ENCODE peak calls at places on chromosomes 13 and 19, in eight cellular contexts. F, H, R, I, G, K, S and T are unnamed samples.
A peak's percentile ranks its signal among the peaks of the same experiment; 100 is the strongest.

GRCh38 chr13:36746051-36746450 is 72.2 kb downstream of the SERTM1 start:
- DNase-seq in F (no peak), H (no peak), R (no peak), I (no peak), G (no peak), K (no peak), S (no peak), T (no peak)

GRCh38 chr19:34393629-34394028 is 10.6 kb upstream of the PDCD2L start:
- DNase-seq in F (no peak), H (no peak), R (no peak), I (no peak), G (no peak), K (no peak), S (no peak), T (no peak)

GRCh38 chr13:49308104-49308875 is 60.6 kb downstream of the CDADC1 start:
- DNase-seq in F (no peak), H (no peak), R (no peak), I (peak; percentile 56), G (no peak), K (peak; percentile 71), S (no peak), T (no peak)

GRCh38 chr19:5397804-5398692 is 57.2 kb upstream of the ZNRF4 start:
- DNase-seq in F (no peak), H (peak; percentile 45), R (no peak), I (peak; percentile 20), G (no peak), K (no peak), S (no peak), T (peak; percentile 40)

GRCh38 chr19:18419699-18420460 is 682 bp downstream of the SSBP4 start:
- DNase-seq in F (no peak), H (peak; percentile 56), R (peak; percentile 22), I (no peak), G (no peak), K (no peak), S (no peak), T (no peak)

GRCh38 chr13:110495881-110496280 is 65.6 kb downstream of the RAB20 start:
- DNase-seq in F (no peak), H (no peak), R (no peak), I (no peak), G (no peak), K (no peak), S (no peak), T (no peak)

GRCh38 chr13:27958928-27959539 is 10.1 kb downstream of the CDX2 start:
- DNase-seq in F (no peak), H (no peak), R (no peak), I (no peak), G (no peak), K (no peak), S (no peak), T (no peak)

GRCh38 chr19:46392252-46392801 is 21.0 kb downstream of the CCDC8 start:
- DNase-seq in F (no peak), H (no peak), R (no peak), I (peak; percentile 46), G (no peak), K (peak; percentile 78), S (no peak), T (no peak)

GRCh38 chr19:45076029-45076850 is at the start of gene ZNF296:
- DNase-seq in F (peak; percentile 52), H (peak; percentile 82), R (peak; percentile 53), I (peak; percentile 22), G (peak; percentile 52), K (peak; percentile 25), S (peak; percentile 84), T (peak; percentile 68)

GRCh38 chr13:113651511-113652403 is 6.2 kb downstream of the ATP4B start:
- DNase-seq in F (no peak), H (peak; percentile 9), R (no peak), I (no peak), G (no peak), K (no peak), S (no peak), T (no peak)

GRCh38 chr13:113117956-113118327 is 4.7 kb upstream of the F10 start:
- DNase-seq in F (no peak), H (no peak), R (no peak), I (no peak), G (no peak), K (no peak), S (no peak), T (no peak)

GRCh38 chr19:41253660-41254059 is 10.5 kb upstream of the HNRNPUL1 start:
- DNase-seq in F (no peak), H (no peak), R (no peak), I (no peak), G (no peak), K (no peak), S (no peak), T (no peak)

GRCh38 chr13:94233401-94233800 is 246.1 kb downstream of the DCT start:
- DNase-seq in F (no peak), H (peak; percentile 15), R (no peak), I (peak; percentile 97), G (no peak), K (peak; percentile 98), S (peak; percentile 96), T (no peak)

GRCh38 chr19:48961051-48961649 is 4.0 kb upstream of the FTL start:
- DNase-seq in F (no peak), H (no peak), R (no peak), I (no peak), G (no peak), K (no peak), S (no peak), T (no peak)

GRCh38 chr13:110758195-110758594 is 44.7 kb downstream of the ING1 start:
- DNase-seq in F (no peak), H (no peak), R (no peak), I (peak; percentile 54), G (no peak), K (peak; percentile 58), S (peak; percentile 56), T (no peak)

GRCh38 chr19:55075366-55075998 is at the start of gene EPS8L1:
- DNase-seq in F (no peak), H (no peak), R (no peak), I (no peak), G (no peak), K (no peak), S (peak; percentile 62), T (no peak)

GRCh38 chr13:44989941-44990340 is 603 bp downstream of the GPALPP1 start:
- DNase-seq in F (no peak), H (no peak), R (no peak), I (peak; percentile 11), G (no peak), K (no peak), S (no peak), T (no peak)

GRCh38 chr13:27425151-27425917 is 915 bp downstream of the GTF3A start:
- DNase-seq in F (no peak), H (no peak), R (no peak), I (no peak), G (no peak), K (peak; percentile 19), S (peak; percentile 25), T (no peak)

GRCh38 chr13:57631607-57632275 is at the start of gene PCDH17:
- DNase-seq in F (peak; percentile 81), H (peak; percentile 75), R (peak; percentile 70), I (peak; percentile 37), G (no peak), K (peak; percentile 44), S (no peak), T (peak; percentile 34)

GRCh38 chr13:42880241-42880640 is 98.9 kb downstream of the FAM216B start:
- DNase-seq in F (no peak), H (no peak), R (no peak), I (no peak), G (no peak), K (peak; percentile 17), S (no peak), T (no peak)

GRCh38 chr13:57629391-57629804 is 2.1 kb upstream of the PCDH17 start:
- DNase-seq in F (peak; percentile 86), H (peak; percentile 30), R (no peak), I (no peak), G (no peak), K (no peak), S (no peak), T (no peak)

GRCh38 chr19:18501832-18502231 is 20.0 kb downstream of the ELL start:
- DNase-seq in F (no peak), H (no peak), R (no peak), I (no peak), G (no peak), K (no peak), S (no peak), T (no peak)

GRCh38 chr19:31500921-31501320 is 151.7 kb upstream of the TSHZ3 start:
- DNase-seq in F (no peak), H (no peak), R (no peak), I (no peak), G (no peak), K (no peak), S (no peak), T (no peak)

GRCh38 chr13:61954092-61954491 is 538.4 kb upstream of the PCDH20 start:
- DNase-seq in F (peak; percentile 48), H (no peak), R (peak; percentile 3), I (peak; percentile 6), G (no peak), K (peak; percentile 13), S (peak; percentile 52), T (peak; percentile 72)

GRCh38 chr13:38053896-38054295 is 184.3 kb upstream of the TRPC4 start:
- DNase-seq in F (no peak), H (no peak), R (no peak), I (no peak), G (no peak), K (no peak), S (no peak), T (no peak)

GRCh38 chr13:85659493-85659892 is 139.7 kb downstream of the SLITRK6 start:
- DNase-seq in F (no peak), H (no peak), R (no peak), I (peak; percentile 22), G (no peak), K (no peak), S (peak; percentile 81), T (no peak)

GRCh38 chr13:77565635-77566034 is 30.1 kb downstream of the SCEL start:
- DNase-seq in F (peak; percentile 37), H (peak; percentile 22), R (no peak), I (peak; percentile 52), G (no peak), K (peak; percentile 64), S (peak; percentile 62), T (peak; percentile 34)